ENCODE peak calls at places on chromosome 14, in six cellular contexts. W is thoracic aorta, I is nephron progenitor cell, B is hepatocyte, K is bronchial epithelial cell, U is A673. E is an unnamed sample.

GRCh38 chr14:61950340-61950739 is 188.1 kb downstream of the SNAPC1 start:
- DNase-seq in W (no peak), I (no peak), B (no peak), K (no peak), U (no peak), E (no peak)

GRCh38 chr14:71720978-71721624 is 211.1 kb upstream of the RGS6 start:
- DNase-seq in W (no peak), I (peak; percentile 28), B (peak; percentile 63), K (peak; percentile 95), U (peak; percentile 86), E (peak; percentile 58)

GRCh38 chr14:74478996-74479635 is 14.0 kb downstream of the NPC2 start:
- DNase-seq in W (no peak), I (peak; percentile 35), B (peak; percentile 26), K (peak; percentile 22), U (peak; percentile 21), E (no peak)

GRCh38 chr14:29454026-29454693 is 473.5 kb downstream of the PRKD1 start:
- DNase-seq in W (no peak), I (no peak), B (no peak), K (no peak), U (no peak), E (no peak)

GRCh38 chr14:72947366-72948160 is 21.3 kb downstream of the DCAF4 start:
- DNase-seq in W (no peak), I (no peak), B (no peak), K (peak; percentile 25), U (no peak), E (no peak)

GRCh38 chr14:24130717-24131548 is 474 bp downstream of the FITM1 start:
- DNase-seq in W (no peak), I (no peak), B (no peak), K (no peak), U (no peak), E (no peak)

GRCh38 chr14:100221419-100222218 is 17.3 kb upstream of the YY1 start:
- DNase-seq in W (no peak), I (peak; percentile 48), B (peak; percentile 80), K (peak; percentile 39), U (peak; percentile 79), E (peak; percentile 39)

GRCh38 chr14:22382955-22383354 is 206.1 kb downstream of the DAD1 start:
- DNase-seq in W (no peak), I (no peak), B (no peak), K (no peak), U (no peak), E (no peak)

GRCh38 chr14:72512925-72513324 is 381.0 kb downstream of the DPF3 start:
- DNase-seq in W (no peak), I (no peak), B (no peak), K (no peak), U (no peak), E (no peak)

GRCh38 chr14:100393906-100394732 is 71.0 kb downstream of the SLC25A47 start:
- DNase-seq in W (no peak), I (no peak), B (no peak), K (no peak), U (no peak), E (no peak)

GRCh38 chr14:96987771-96988170 is 190.6 kb downstream of the VRK1 start:
- DNase-seq in W (no peak), I (no peak), B (no peak), K (no peak), U (no peak), E (no peak)

GRCh38 chr14:56798447-56799326 is 11.6 kb downstream of the OTX2 start:
- DNase-seq in W (no peak), I (no peak), B (no peak), K (no peak), U (no peak), E (no peak)

GRCh38 chr14:38404100-38404541 is 148.2 kb upstream of the CLEC14A start:
- DNase-seq in W (no peak), I (no peak), B (no peak), K (peak; percentile 2), U (no peak), E (no peak)

GRCh38 chr14:106039400-106039799 is 513.0 kb downstream of the TMEM121 start:
- DNase-seq in W (no peak), I (no peak), B (no peak), K (no peak), U (peak; percentile 15), E (no peak)

GRCh38 chr14:74401504-74402241 is 24.3 kb downstream of the SYNDIG1L start:
- DNase-seq in W (no peak), I (peak; percentile 70), B (peak; percentile 30), K (no peak), U (no peak), E (peak; percentile 14)

GRCh38 chr14:72608391-72609204 is 285.3 kb downstream of the DPF3 start:
- DNase-seq in W (no peak), I (no peak), B (peak; percentile 49), K (peak; percentile 86), U (peak; percentile 31), E (no peak)

GRCh38 chr14:69819607-69820006 is 22.6 kb upstream of the SLC10A1 start:
- DNase-seq in W (no peak), I (peak; percentile 39), B (no peak), K (no peak), U (no peak), E (no peak)

GRCh38 chr14:22839159-22839779 is 2.9 kb downstream of the MMP14 start:
- DNase-seq in W (no peak), I (no peak), B (no peak), K (peak; percentile 90), U (no peak), E (no peak)

GRCh38 chr14:73795974-73796373 is 55.7 kb upstream of the PTGR2 start:
- DNase-seq in W (no peak), I (no peak), B (peak; percentile 80), K (peak; percentile 79), U (no peak), E (no peak)

GRCh38 chr14:93953263-93953662 is 23.1 kb downstream of the ASB2 start:
- DNase-seq in W (no peak), I (no peak), B (no peak), K (no peak), U (no peak), E (no peak)

GRCh38 chr14:22623047-22623446 is 21.1 kb downstream of the OR6J1 start:
- DNase-seq in W (no peak), I (no peak), B (no peak), K (no peak), U (no peak), E (no peak)

GRCh38 chr14:104731249-104731924 is 7.4 kb downstream of the ADSS1 start:
- DNase-seq in W (no peak), I (no peak), B (no peak), K (no peak), U (no peak), E (no peak)
- TF ChIP-seq CTCF in W (no peak), I (no peak), B (peak; percentile 14), K (peak; percentile 59), U (peak; percentile 48), E (peak; percentile 50)

GRCh38 chr14:32077081-32078029 is at the start of gene ARHGAP5:
- DNase-seq in W (no peak), I (peak; percentile 76), B (peak; percentile 85), K (no peak), U (peak; percentile 62), E (peak; percentile 58)
- TF ChIP-seq CTCF in W (peak; percentile 30), I (no peak), B (peak; percentile 21), K (no peak), U (no peak), E (peak; percentile 43)

GRCh38 chr14:31768355-31768754 is 207.2 kb downstream of the NUBPL start:
- DNase-seq in W (no peak), I (no peak), B (no peak), K (no peak), U (no peak), E (no peak)
- TF ChIP-seq CTCF in W (no peak), I (no peak), B (no peak), K (no peak), U (no peak), E (no peak)

DNA sequence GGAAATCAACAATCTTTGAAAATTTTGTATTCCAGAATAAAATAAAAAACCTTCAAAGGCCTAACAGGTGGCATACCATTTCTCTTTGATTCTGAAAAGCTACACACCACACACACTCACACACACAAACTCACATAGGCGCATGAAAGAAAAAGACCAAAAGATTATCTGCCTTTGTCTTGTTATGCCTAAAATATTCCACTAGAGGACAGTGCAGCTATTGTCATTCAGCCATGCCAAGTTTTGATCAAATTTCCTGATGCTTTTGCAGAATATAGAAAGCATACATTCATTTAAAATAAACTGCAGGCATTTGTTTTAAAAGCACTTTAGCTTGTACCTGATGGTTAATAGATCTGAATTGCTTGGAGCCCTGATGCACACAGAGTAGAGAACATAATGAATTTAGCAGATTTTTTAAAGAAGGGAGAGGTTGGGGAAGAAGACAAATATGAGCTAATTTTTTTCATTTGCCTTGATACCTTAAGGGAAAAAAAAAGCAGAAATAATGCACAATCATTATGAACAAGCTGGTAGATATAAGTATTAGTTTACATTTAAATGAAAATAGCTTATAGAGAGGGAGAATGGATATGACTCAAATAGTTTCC is 1766.9 kb upstream of the SEL1L start:
- DNase-seq in W (no peak), I (no peak), B (peak; percentile 60), K (peak; percentile 38), U (peak; percentile 80), E (no peak)
- TF ChIP-seq CTCF in W (peak; percentile 76), I (peak; percentile 98), B (peak; percentile 88), K (peak; percentile 86), U (peak; percentile 88), E (peak; percentile 87)

DNA sequence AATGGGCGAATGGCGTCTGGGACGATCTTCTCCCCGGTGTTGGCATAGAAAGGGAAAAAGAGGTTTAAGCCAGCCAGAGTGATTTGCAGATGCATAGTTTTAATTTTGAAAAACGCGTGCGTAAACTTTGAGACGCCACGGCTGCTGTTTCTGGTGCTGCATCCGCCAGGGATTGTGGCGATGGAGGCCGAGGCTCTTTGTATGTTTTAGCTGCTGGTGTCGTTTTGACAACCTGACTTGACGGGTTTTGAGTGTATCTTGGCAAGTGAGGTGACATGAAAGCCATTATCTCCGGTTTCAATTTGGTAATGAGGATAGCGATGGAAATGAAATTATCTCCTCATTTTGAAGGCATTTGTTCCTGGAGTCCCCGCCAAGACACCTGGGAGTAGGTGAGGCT is 1.6 kb downstream of the PTGDR start:
- DNase-seq in W (no peak), I (no peak), B (no peak), K (no peak), U (no peak), E (no peak)
- TF ChIP-seq CTCF in W (no peak), I (no peak), B (no peak), K (no peak), U (no peak), E (no peak)